ENCODE peak calls at places on chromosomes 3 and 15, in five cellular contexts. B, V, D, W and T are unnamed samples.

GRCh38 chr3:180612363-180612762 is 10.4 kb downstream of the TTC14 start:
- DNase-seq in B (no peak), V (no peak), D (no peak), W (no peak), T (no peak)

GRCh38 chr3:182910939-182911781 is 69.2 kb downstream of the DCUN1D1 start:
- DNase-seq in B (no peak), V (no peak), D (no peak), W (no peak), T (no peak)

GRCh38 chr15:90807687-90808086 is 60.7 kb upstream of the FURIN start:
- DNase-seq in B (no peak), V (no peak), D (no peak), W (no peak), T (no peak)

GRCh38 chr15:78292219-78292618 is 7.2 kb downstream of the SKIC8 start:
- DNase-seq in B (no peak), V (no peak), D (no peak), W (no peak), T (no peak)

GRCh38 chr15:95669146-95669922 is 661.2 kb upstream of the NR2F2 start:
- DNase-seq in B (peak), V (no peak), D (no peak), W (no peak), T (no peak)

GRCh38 chr3:72008226-72008996 is 223.5 kb upstream of the PROK2 start:
- DNase-seq in B (no peak), V (peak), D (peak), W (no peak), T (no peak)

GRCh38 chr3:53255360-53255774 is 455 bp downstream of the TKT start:
- DNase-seq in B (no peak), V (peak), D (no peak), W (no peak), T (no peak)

GRCh38 chr15:64599716-64600115 is 139.3 kb downstream of the ZNF609 start:
- DNase-seq in B (no peak), V (peak), D (no peak), W (no peak), T (peak)

GRCh38 chr15:22968356-22968755 is 11.8 kb downstream of the CYFIP1 start:
- DNase-seq in B (no peak), V (peak), D (peak), W (no peak), T (peak)

GRCh38 chr3:52930748-52931147 is 33.4 kb upstream of the STIMATE start:
- DNase-seq in B (no peak), V (no peak), D (no peak), W (no peak), T (no peak)

GRCh38 chr3:2098398-2099027 is at the start of gene CNTN4:
- DNase-seq in B (no peak), V (no peak), D (no peak), W (peak), T (no peak)

GRCh38 chr3:49813497-49814174 is at the start of gene UBA7:
- DNase-seq in B (no peak), V (peak), D (peak), W (no peak), T (peak)

GRCh38 chr15:68352401-68353062 is 75.0 kb downstream of the FEM1B start:
- DNase-seq in B (peak), V (peak), D (peak), W (no peak), T (peak)

GRCh38 chr3:126424039-126424717 is 29.5 kb downstream of the CFAP100 start:
- DNase-seq in B (no peak), V (no peak), D (no peak), W (peak), T (no peak)

GRCh38 chr3:125057186-125057850 is 1.5 kb upstream of the HEG1 start:
- DNase-seq in B (no peak), V (peak), D (peak), W (no peak), T (peak)

GRCh38 chr3:74500257-74500656 is 114.2 kb downstream of the CNTN3 start:
- DNase-seq in B (no peak), V (no peak), D (peak), W (no peak), T (no peak)

GRCh38 chr3:141505166-141505565 is 18.3 kb downstream of the RASA2 start:
- DNase-seq in B (no peak), V (no peak), D (no peak), W (no peak), T (no peak)

GRCh38 chr3:103295974-103296570 is 861.3 kb downstream of the ZPLD1 start:
- DNase-seq in B (no peak), V (peak), D (peak), W (peak), T (peak)

GRCh38 chr3:127137113-127137512 is 55.8 kb upstream of the PRR23E start:
- DNase-seq in B (no peak), V (no peak), D (no peak), W (no peak), T (no peak)

GRCh38 chr3:24765399-24765798 is 270.7 kb upstream of the THRB start:
- DNase-seq in B (no peak), V (no peak), D (no peak), W (no peak), T (no peak)

GRCh38 chr3:3740061-3740460 is 59.2 kb upstream of the LRRN1 start:
- DNase-seq in B (no peak), V (no peak), D (no peak), W (no peak), T (no peak)

GRCh38 chr3:39193391-39193790 is 996 bp upstream of the XIRP1 start:
- DNase-seq in B (no peak), V (no peak), D (no peak), W (no peak), T (peak)

GRCh38 chr3:50876947-50877346 is 202.2 kb downstream of the DOCK3 start:
- DNase-seq in B (no peak), V (no peak), D (no peak), W (no peak), T (no peak)

GRCh38 chr3:162270059-162270458 is 773.5 kb downstream of the OTOL1 start:
- DNase-seq in B (no peak), V (no peak), D (no peak), W (no peak), T (no peak)

GRCh38 chr3:154285221-154285620 is 39.1 kb downstream of the DHX36 start:
- DNase-seq in B (no peak), V (no peak), D (no peak), W (no peak), T (no peak)

GRCh38 chr15:66169023-66169422 is 84.5 kb downstream of the MEGF11 start:
- DNase-seq in B (no peak), V (no peak), D (no peak), W (no peak), T (no peak)

GRCh38 chr3:16906679-16907078 is 21.9 kb downstream of the PLCL2 start:
- DNase-seq in B (no peak), V (no peak), D (peak), W (no peak), T (peak)

GRCh38 chr15:96326551-96327154 is 3.8 kb upstream of the NR2F2 start:
- DNase-seq in B (no peak), V (peak), D (peak), W (no peak), T (peak)

GRCh38 chr3:152097770-152098169 is 171.0 kb upstream of the MBNL1 start:
- DNase-seq in B (no peak), V (no peak), D (no peak), W (no peak), T (no peak)

GRCh38 chr3:51955175-51955892 is at the start of gene GPR62:
- DNase-seq in B (no peak), V (no peak), D (no peak), W (no peak), T (no peak)

GRCh38 chr3:114446605-114447004 is 152.8 kb downstream of the TIGIT start:
- DNase-seq in B (no peak), V (peak), D (no peak), W (no peak), T (no peak)

GRCh38 chr15:101062471-101063171 is 143.5 kb downstream of the LRRK1 start:
- DNase-seq in B (peak), V (no peak), D (no peak), W (no peak), T (no peak)

GRCh38 chr3:152581941-152582340 is 253.0 kb upstream of the P2RY1 start:
- DNase-seq in B (no peak), V (no peak), D (no peak), W (no peak), T (no peak)

GRCh38 chr3:122824465-122825379 is 29.9 kb downstream of the SLC49A4 start:
- DNase-seq in B (no peak), V (peak), D (peak), W (no peak), T (peak)

GRCh38 chr3:43142472-43142871 is 36.6 kb upstream of the POMGNT2 start:
- DNase-seq in B (no peak), V (no peak), D (no peak), W (no peak), T (no peak)

GRCh38 chr15:90610220-90610619 is 80.5 kb downstream of the CRTC3 start:
- DNase-seq in B (no peak), V (no peak), D (peak), W (no peak), T (no peak)

GRCh38 chr3:71776543-71776942 is 8.4 kb downstream of the PROK2 start:
- DNase-seq in B (no peak), V (no peak), D (no peak), W (no peak), T (no peak)

GRCh38 chr15:58063612-58064011 is 1.9 kb downstream of the ALDH1A2 start:
- DNase-seq in B (no peak), V (no peak), D (no peak), W (no peak), T (no peak)

GRCh38 chr15:58065011-58065444 is 483 bp downstream of the ALDH1A2 start:
- DNase-seq in B (no peak), V (no peak), D (no peak), W (no peak), T (no peak)

GRCh38 chr15:58065445-58066041 is at the start of gene ALDH1A2:
- DNase-seq in B (no peak), V (no peak), D (no peak), W (peak), T (no peak)

GRCh38 chr15:58062983-58063382 is 2.5 kb downstream of the ALDH1A2 start:
- DNase-seq in B (no peak), V (no peak), D (no peak), W (no peak), T (no peak)

GRCh38 chr15:58064119-58065010 is 1.1 kb downstream of the ALDH1A2 start:
- DNase-seq in B (no peak), V (no peak), D (peak), W (no peak), T (no peak)
- H2AFZ ChIP-seq in B (no peak), V (peak), D (no peak), W (no peak), T (no peak)

DNA sequence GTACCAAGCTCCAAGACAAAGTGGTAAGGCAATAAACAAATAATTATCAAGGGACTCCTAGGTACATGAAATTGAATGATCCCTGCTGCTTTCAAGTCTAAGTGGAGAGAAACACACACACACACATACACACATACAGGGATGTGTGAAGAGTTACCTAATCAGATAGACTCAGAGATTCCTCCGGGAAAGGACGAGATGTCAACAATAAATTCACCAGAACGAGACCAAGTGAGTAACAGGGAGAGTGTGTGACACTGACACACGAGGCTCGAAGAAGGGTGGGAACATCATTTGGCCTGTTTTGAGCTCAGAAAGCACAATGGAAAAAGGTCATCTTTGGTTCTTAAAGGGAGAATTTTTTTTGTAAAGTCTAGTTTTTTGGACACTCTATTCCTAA is 13.3 kb downstream of the LRIG1 start:
- DNase-seq in B (no peak), V (no peak), D (peak), W (no peak), T (peak)
- H3K27ac ChIP-seq in B (no peak), V (no peak), D (peak), W (no peak), T (peak)

GRCh38 chr3:188792788-188793187 is 379.0 kb upstream of the TPRG1 start:
- DNase-seq in B (no peak), V (no peak), D (peak), W (peak), T (no peak)
- TF ChIP-seq CTCF in B (no peak), V (no peak), D (no peak), W (peak), T (peak)

GRCh38 chr3:168801792-168802191 is 706.1 kb upstream of the GOLIM4 start:
- DNase-seq in B (no peak), V (peak), D (peak), W (no peak), T (peak)
- H2AFZ ChIP-seq in B (no peak), V (peak), D (peak), W (no peak), T (peak)

DNA sequence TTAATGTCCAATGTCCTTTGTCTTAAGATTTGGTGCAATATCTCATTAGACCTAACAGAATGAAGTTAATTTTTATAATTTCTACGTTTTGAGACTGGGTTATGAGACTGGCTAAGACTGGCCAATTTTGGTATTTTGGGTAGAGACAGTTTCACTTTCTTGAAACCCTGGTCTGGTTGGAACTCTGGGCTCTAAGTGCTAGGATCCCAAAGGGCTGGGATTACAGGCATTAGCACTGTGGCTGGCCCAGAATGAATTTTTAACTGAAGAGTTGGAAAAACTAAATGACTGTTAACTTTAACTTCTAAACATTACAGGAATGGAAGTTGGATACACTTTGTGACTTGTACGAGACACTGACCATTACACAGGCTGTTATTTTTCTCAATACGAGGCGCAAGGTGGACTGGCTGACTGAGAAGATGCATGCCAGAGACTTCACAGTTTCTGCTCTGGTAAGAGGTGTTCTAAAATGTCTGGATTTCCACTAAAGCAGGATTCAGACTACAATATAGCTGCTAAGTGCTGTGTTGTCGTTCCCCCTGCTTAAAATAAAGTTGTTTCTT is 3.5 kb downstream of the EIF4A2 start:
- DNase-seq in B (no peak), V (no peak), D (no peak), W (no peak), T (no peak)
- H3K27ac ChIP-seq in B (peak), V (peak), D (no peak), W (peak), T (no peak)

DNA sequence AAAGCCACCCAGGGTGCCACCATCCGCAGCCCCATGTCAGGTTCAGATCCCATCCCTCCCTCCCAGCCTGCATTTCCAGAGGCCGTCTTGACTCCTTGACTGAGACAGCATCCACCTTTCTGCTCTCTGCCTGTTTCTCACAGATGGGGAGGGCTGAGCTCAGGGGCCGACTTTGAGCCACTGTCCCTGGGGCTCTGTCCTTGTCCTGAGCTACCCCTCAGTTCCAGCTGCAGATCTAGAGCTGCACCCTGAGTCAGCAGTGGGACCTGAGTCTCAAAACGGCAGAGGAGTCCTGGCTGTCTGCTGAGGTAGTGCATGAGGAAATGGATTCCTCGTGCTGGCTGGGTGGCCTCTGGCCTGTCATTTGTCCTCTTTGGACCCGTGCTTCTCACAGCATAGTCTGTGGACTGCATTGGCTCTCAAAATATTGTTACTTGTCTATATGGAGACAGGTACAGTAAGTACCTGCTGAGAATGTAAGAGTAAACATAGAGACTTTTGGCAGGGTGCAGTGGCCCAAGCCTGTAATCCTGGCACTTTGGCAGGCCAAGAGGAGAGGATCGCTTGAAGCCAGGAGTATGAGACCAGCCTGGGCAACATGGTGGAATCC is 22.3 kb downstream of the RPLP1 start:
- DNase-seq in B (no peak), V (no peak), D (no peak), W (no peak), T (no peak)
- TF ChIP-seq CTCF in B (no peak), V (no peak), D (no peak), W (no peak), T (peak)

GRCh38 chr3:96491868-96492267 is 322.5 kb upstream of the EPHA6 start:
- DNase-seq in B (no peak), V (no peak), D (no peak), W (no peak), T (no peak)
- H2AFZ ChIP-seq in B (no peak), V (no peak), D (no peak), W (no peak), T (no peak)